ENCODE peak calls at places on chromosomes 6 and 20, in seven cellular contexts. K, Z, E, W, Y, I and F are unnamed samples.
A peak's percentile ranks its signal among the peaks of the same experiment; 100 is the strongest.

GRCh38 chr6:73006161-73006560 is 219.1 kb downstream of the KHDC1L start:
- DNase-seq in I (no peak), E (no peak), Z (no peak), W (no peak), Y (no peak), K (no peak), F (no peak)

GRCh38 chr20:64244281-64244805 is 11.2 kb upstream of the PCMTD2 start:
- DNase-seq in Y (no peak), Z (no peak), I (no peak), E (no peak), K (no peak), W (no peak), F (no peak)

GRCh38 chr20:44170796-44171410 is 16.1 kb downstream of the JPH2 start:
- DNase-seq in Y (no peak), E (no peak), Z (no peak), W (no peak), I (no peak), K (no peak), F (no peak)

GRCh38 chr6:122609881-122610689 is at the start of gene PKIB:
- DNase-seq in Z (peak; percentile 50), E (peak; percentile 42), I (peak; percentile 22), K (peak; percentile 77), W (peak; percentile 92), Y (peak; percentile 26), F (peak; percentile 88)

GRCh38 chr6:81487489-81487888 is 265.0 kb downstream of the TENT5A start:
- DNase-seq in K (no peak), I (no peak), W (peak; percentile 7), E (no peak), Z (no peak), Y (no peak), F (no peak)

GRCh38 chr6:19999319-20000191 is 162.4 kb downstream of the ID4 start:
- DNase-seq in Y (no peak), I (no peak), K (peak; percentile 46), Z (no peak), W (no peak), E (no peak), F (peak; percentile 10)

GRCh38 chr6:29071831-29072723 is 15.0 kb downstream of the OR2B3 start:
- DNase-seq in Y (peak; percentile 2), E (peak; percentile 2), Z (peak; percentile 0), I (no peak), W (peak; percentile 59), K (peak; percentile 54), F (peak; percentile 62)

GRCh38 chr6:38554700-38555413 is 84.9 kb downstream of the BTBD9 start:
- DNase-seq in W (no peak), Y (no peak), K (peak; percentile 13), Z (no peak), I (no peak), E (no peak), F (no peak)

GRCh38 chr6:136069119-136069518 is 181.0 kb downstream of the MTFR2 start:
- DNase-seq in W (peak; percentile 18), I (no peak), K (peak; percentile 21), Y (no peak), Z (no peak), E (no peak), F (no peak)

GRCh38 chr20:50304501-50304856 is 113.8 kb downstream of the CEBPB start:
- DNase-seq in K (no peak), Y (no peak), Z (no peak), W (peak; percentile 55), I (no peak), E (no peak), F (no peak)

GRCh38 chr20:54122189-54122588 is 51.6 kb downstream of the CYP24A1 start:
- DNase-seq in Z (no peak), Y (no peak), K (peak; percentile 38), W (peak; percentile 24), E (no peak), I (no peak), F (peak; percentile 45)

GRCh38 chr6:19297880-19298279 is 539.3 kb upstream of the ID4 start:
- DNase-seq in W (no peak), Y (no peak), E (no peak), K (no peak), Z (peak; percentile 50), I (no peak), F (no peak)

GRCh38 chr6:52725133-52725529 is 38.1 kb downstream of the GSTA2 start:
- DNase-seq in I (no peak), E (no peak), Y (no peak), Z (peak; percentile 94), W (peak; percentile 68), K (no peak), F (no peak)

GRCh38 chr6:90338409-90338808 is 41.8 kb upstream of the BACH2 start:
- DNase-seq in E (no peak), K (no peak), W (no peak), I (no peak), Z (no peak), Y (no peak), F (no peak)

GRCh38 chr20:9150632-9151031 is 81.7 kb downstream of the PLCB4 start:
- DNase-seq in I (no peak), Z (no peak), W (no peak), Y (no peak), E (no peak), K (no peak), F (no peak)

GRCh38 chr6:150905769-150906168 is 40.3 kb downstream of the MTHFD1L start:
- DNase-seq in Y (no peak), E (no peak), Z (no peak), K (no peak), I (no peak), W (no peak), F (no peak)

GRCh38 chr20:24543168-24543567 is 73.7 kb downstream of the SYNDIG1 start:
- DNase-seq in W (no peak), Y (no peak), Z (no peak), E (no peak), I (no peak), K (no peak), F (no peak)

GRCh38 chr6:46756469-46757205 is 9.9 kb downstream of the ANKRD66 start:
- DNase-seq in I (no peak), Z (no peak), W (no peak), Y (no peak), K (no peak), E (no peak), F (no peak)

GRCh38 chr6:148885154-148885870 is 138.5 kb downstream of the UST start:
- DNase-seq in Y (no peak), Z (no peak), I (no peak), K (no peak), E (no peak), W (no peak), F (no peak)

GRCh38 chr6:112289039-112289566 is 34.7 kb upstream of the LAMA4 start:
- DNase-seq in I (no peak), W (peak; percentile 74), E (no peak), Y (no peak), K (no peak), Z (no peak), F (no peak)

GRCh38 chr6:106147476-106147875 is 61.3 kb downstream of the PRDM1 start:
- DNase-seq in I (no peak), Y (no peak), K (no peak), E (no peak), Z (no peak), W (no peak), F (no peak)

GRCh38 chr20:63060057-63060991 is 53.6 kb upstream of the BHLHE23 start:
- DNase-seq in I (no peak), E (no peak), K (peak; percentile 75), Y (no peak), W (no peak), Z (no peak), F (no peak)

GRCh38 chr6:18016698-18017097 is 29.3 kb upstream of the KIF13A start:
- DNase-seq in E (no peak), W (no peak), I (no peak), Z (no peak), K (no peak), Y (no peak), F (no peak)

GRCh38 chr6:27592481-27593199 is 119.7 kb upstream of the ZNF184 start:
- DNase-seq in E (peak; percentile 30), W (peak; percentile 68), I (peak; percentile 54), K (peak; percentile 84), Y (peak; percentile 45), Z (peak; percentile 43), F (peak; percentile 81)

GRCh38 chr6:89372506-89372901 is 20.0 kb upstream of the UBE2J1 start:
- DNase-seq in E (no peak), I (no peak), Y (no peak), Z (peak; percentile 50), W (no peak), K (no peak), F (no peak)

GRCh38 chr6:104527761-104528415 is 331.8 kb downstream of the HACE1 start:
- DNase-seq in Z (no peak), Y (no peak), I (no peak), K (no peak), W (peak; percentile 30), E (no peak), F (peak; percentile 23)

GRCh38 chr20:45306431-45306982 is at the start of gene RBPJL:
- DNase-seq in E (peak; percentile 45), I (no peak), K (no peak), Z (no peak), W (no peak), Y (peak; percentile 47), F (no peak)

GRCh38 chr6:139344186-139344963 is 30.1 kb downstream of the CITED2 start:
- DNase-seq in W (no peak), Y (no peak), K (no peak), Z (no peak), E (no peak), I (no peak), F (no peak)